ENCODE peak calls at places on chromosomes 6 and 20, in nine cellular contexts. B is fibroblast of pulmonary artery; L is Peyer's patch; M is CD8-positive, alpha-beta T cell; W is tibial artery; K is pancreas; R is HFFc6; O is endothelial cell; I is WTC11. S is an unnamed sample.

GRCh38 chr6:85726206-85726605 is 83.5 kb upstream of the SYNCRIP start:
- DNase-seq in B (no peak), L (no peak), M (no peak), W (no peak), K (no peak), R (no peak), O (no peak), I (no peak), S (no peak)

GRCh38 chr6:115908906-115909559 is 151.7 kb downstream of the FRK start:
- DNase-seq in B (no peak), L (no peak), M (no peak), W (no peak), K (no peak), R (no peak), O (no peak), I (no peak), S (no peak)

GRCh38 chr6:42017021-42017643 is 33.2 kb upstream of the TAF8 start:
- DNase-seq in B (peak), L (no peak), M (no peak), W (no peak), K (no peak), R (peak), O (no peak), I (no peak), S (no peak)

GRCh38 chr6:135280375-135281136 is 99.4 kb downstream of the MYB start:
- DNase-seq in B (peak), L (no peak), M (no peak), W (no peak), K (no peak), R (no peak), O (no peak), I (no peak), S (no peak)

GRCh38 chr6:72657798-72658197 is 35.9 kb downstream of the KCNQ5 start:
- DNase-seq in B (peak), L (no peak), M (no peak), W (no peak), K (no peak), R (no peak), O (no peak), I (no peak), S (no peak)

GRCh38 chr6:110475255-110475654 is 1.2 kb downstream of the SLC22A16 start:
- DNase-seq in B (peak), L (no peak), M (no peak), W (no peak), K (no peak), R (no peak), O (no peak), I (no peak), S (no peak)

GRCh38 chr6:132788658-132789397 is 9.6 kb downstream of the SLC18B1 start:
- DNase-seq in B (no peak), L (no peak), M (no peak), W (no peak), K (no peak), R (no peak), O (no peak), I (no peak), S (no peak)

GRCh38 chr6:160678230-160678629 is 14.2 kb upstream of the LPA start:
- DNase-seq in B (no peak), L (no peak), M (no peak), W (no peak), K (no peak), R (no peak), O (no peak), I (no peak), S (no peak)

GRCh38 chr6:5214570-5215052 is 46.1 kb downstream of the LYRM4 start:
- DNase-seq in B (peak), L (no peak), M (no peak), W (peak), K (no peak), R (no peak), O (peak), I (peak), S (peak)

GRCh38 chr6:18155864-18156396 is 708 bp downstream of the KDM1B start:
- DNase-seq in B (peak), L (peak), M (peak), W (peak), K (peak), R (peak), O (peak), I (peak), S (peak)
- TF ChIP-seq CTCF in B (peak), L (peak), M (no peak), W (no peak), K (no peak), R (peak), O (no peak), I (no peak), S (no peak)

DNA sequence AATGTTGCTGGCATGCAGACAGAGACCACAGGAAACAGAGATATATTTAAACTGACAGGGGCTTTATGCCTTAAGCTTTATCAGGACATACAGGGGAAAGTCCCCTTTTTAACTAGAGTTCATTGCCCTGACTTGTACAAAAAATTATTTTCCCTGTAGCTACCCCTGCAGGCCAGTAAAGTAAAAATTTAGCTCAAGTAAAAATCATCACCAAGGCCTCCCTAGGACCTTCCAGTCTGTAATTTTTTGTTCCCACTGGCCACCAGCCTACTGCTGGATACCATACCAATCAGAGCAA is 711.9 kb upstream of the NRSN1 start:
- DNase-seq in B (peak), L (no peak), M (no peak), W (no peak), K (no peak), R (no peak), O (no peak), I (no peak), S (no peak)
- TF ChIP-seq CTCF in B (peak), L (no peak), M (no peak), W (peak), K (no peak), R (no peak), O (peak), I (no peak), S (peak)

GRCh38 chr6:34982424-34982852 is 93.4 kb downstream of the ANKS1A start:
- DNase-seq in B (peak), L (no peak), M (no peak), W (no peak), K (no peak), R (peak), O (no peak), I (no peak), S (no peak)
- TF ChIP-seq CTCF in B (peak), L (peak), M (no peak), W (peak), K (no peak), R (peak), O (no peak), I (no peak), S (no peak)

GRCh38 chr6:27650620-27651370 is 177.9 kb upstream of the ZNF184 start:
- DNase-seq in B (peak), L (no peak), M (no peak), W (no peak), K (peak), R (peak), O (peak), I (peak), S (peak)
- TF ChIP-seq CTCF in B (peak), L (no peak), M (no peak), W (no peak), K (no peak), R (peak), O (peak), I (peak), S (peak)

DNA sequence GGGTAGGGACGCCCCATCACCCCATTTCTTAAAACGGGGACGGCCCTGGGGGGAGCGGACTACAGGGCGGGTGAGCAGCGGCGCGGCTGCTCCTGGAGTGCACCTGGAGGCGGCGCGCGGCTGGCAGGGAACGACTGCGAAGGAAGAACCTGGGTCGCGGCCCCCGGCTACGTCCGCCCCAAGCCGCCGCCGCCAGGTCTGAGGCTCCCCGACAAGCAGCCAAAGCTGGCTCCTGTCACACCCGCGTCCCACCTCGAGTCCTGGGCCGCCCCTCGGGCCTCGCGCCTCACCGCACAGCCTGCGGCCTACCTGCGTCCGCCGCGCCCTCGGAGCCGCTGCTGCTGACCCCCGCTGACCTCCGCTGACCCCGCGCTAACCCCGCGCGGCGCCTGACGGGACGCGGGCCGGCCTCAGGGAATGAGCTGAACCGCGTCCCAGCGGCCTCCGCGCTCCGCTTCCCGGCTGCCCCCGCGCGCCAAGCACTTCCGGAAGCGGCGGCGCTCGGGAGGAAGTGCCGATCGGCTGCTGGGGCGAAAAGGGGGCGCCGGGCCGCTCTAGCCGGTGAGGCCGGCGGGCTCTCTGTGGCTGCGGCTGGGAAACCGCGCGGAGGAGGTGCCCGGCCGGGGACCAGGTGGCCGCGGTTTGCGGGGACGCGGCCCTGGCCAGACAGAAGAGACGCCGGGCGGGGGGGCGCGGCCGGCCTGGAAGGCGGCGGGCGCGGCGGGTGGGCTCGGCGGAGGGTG is at the start of the genes ARFRP1 and ZGPAT:
- DNase-seq in B (peak), L (peak), M (peak), W (peak), K (peak), R (peak), O (peak), I (peak), S (peak)
- TF ChIP-seq CTCF in B (no peak), L (peak), M (no peak), W (no peak), K (no peak), R (no peak), O (no peak), I (no peak), S (no peak)

DNA sequence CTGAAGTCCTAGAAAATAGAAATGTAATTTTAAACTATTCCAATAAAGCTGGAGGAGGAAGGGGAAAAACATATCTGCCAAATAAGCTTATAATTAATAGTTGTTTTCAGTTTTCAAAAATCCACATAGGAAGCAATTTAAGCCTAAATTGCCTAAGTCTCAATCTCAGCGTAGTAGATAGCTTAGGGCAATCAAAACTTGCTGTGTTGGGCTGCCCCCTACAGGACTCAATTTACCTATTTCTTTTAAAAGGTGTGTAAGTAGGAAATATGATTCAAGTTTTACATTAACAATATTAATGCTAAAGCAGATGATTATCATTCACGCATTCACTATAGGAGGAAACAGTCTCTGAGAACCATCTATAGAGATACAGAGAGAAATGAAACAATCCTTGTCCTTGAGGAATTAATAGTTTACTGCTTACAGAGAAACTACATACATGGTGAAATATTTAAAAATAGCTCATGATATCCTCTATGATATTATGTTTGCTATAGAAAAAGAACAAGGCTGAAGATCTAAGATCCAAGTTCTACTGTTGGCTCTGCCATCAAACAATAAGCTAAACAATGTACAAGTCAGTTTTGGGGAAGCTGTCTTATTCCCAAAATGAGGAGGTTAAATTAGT is 102.1 kb downstream of the ATG5 start:
- DNase-seq in B (peak), L (peak), M (peak), W (no peak), K (peak), R (peak), O (peak), I (peak), S (peak)
- TF ChIP-seq CTCF in B (peak), L (peak), M (peak), W (no peak), K (peak), R (peak), O (peak), I (peak), S (peak)

DNA sequence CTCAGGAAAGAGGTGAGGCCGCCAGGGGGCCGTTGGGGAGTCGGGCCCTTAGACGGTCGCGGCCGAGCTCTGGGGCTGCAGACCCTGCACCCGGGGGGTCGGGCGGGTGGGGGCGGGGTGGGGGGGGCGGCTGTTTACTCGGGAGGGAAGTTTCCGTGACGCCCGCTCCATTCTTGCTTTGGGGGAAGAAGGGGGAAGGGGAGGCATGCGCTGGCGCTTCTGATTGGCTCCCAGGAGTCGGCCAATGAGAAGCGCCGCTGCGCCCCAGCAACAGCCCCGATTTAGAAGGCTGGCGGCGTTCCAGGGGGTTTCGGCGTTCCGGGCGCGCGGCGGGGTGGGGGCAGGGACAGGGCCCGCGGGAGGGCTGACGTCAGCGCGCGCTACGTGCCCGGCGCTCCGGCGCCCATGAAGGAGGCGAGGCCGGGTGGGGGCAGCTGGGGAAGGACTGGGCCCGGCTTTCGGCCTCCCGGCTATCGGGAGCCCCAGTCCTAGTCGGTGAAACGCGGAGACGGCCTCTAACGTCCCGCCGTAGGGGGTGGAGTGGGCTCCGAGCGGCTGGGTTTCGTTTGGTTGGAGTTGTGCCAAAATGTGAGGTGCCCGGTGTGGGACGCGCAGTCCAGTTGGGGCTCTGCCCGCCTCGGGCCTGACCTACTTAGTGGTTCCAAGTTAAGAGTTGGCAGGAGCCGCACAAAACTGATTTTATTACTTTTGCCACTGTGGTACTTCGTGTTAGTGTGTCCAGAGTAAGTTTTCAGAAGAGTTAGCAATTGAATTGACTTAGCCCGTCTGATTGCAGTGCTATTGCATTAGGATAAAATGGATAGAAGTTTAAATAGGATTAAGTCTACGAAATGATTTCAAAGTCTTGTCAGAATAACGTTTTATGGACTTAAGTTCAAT is 1.1 kb downstream of the PNRC1 start:
- DNase-seq in B (peak), L (peak), M (peak), W (peak), K (peak), R (peak), O (peak), I (peak), S (peak)
- TF ChIP-seq CTCF in B (no peak), L (peak), M (no peak), W (no peak), K (no peak), R (no peak), O (no peak), I (no peak), S (no peak)

GRCh38 chr6:158194487-158195280 is 26.5 kb downstream of the GTF2H5 start:
- DNase-seq in B (no peak), L (no peak), M (no peak), W (no peak), K (no peak), R (no peak), O (no peak), I (no peak), S (no peak)

GRCh38 chr6:158198461-158198860 is 30.3 kb downstream of the GTF2H5 start:
- DNase-seq in B (no peak), L (no peak), M (no peak), W (no peak), K (no peak), R (no peak), O (no peak), I (no peak), S (no peak)
- TF ChIP-seq CTCF in B (no peak), L (no peak), M (no peak), W (no peak), K (no peak), R (no peak), O (no peak), I (no peak), S (no peak)

S was measured in nephron progenitor cell.